ENCODE peak calls at places on chromosomes 6 and 20, in four cellular contexts. B, H, K and D are unnamed samples.

GRCh38 chr20:22346716-22347115 is 237.7 kb downstream of the FOXA2 start:
- DNase-seq in B (no peak), H (no peak), K (no peak), D (no peak)

GRCh38 chr20:40481337-40481736 is 207.7 kb downstream of the MAFB start:
- DNase-seq in B (no peak), H (no peak), K (no peak), D (no peak)

GRCh38 chr6:42689371-42689770 is 33.0 kb downstream of the PRPH2 start:
- DNase-seq in B (no peak), H (no peak), K (no peak), D (no peak)

GRCh38 chr20:25073544-25073943 is 8.4 kb downstream of the VSX1 start:
- DNase-seq in B (peak; percentile 26), H (no peak), K (peak; percentile 37), D (no peak)

GRCh38 chr20:44404204-44405181 is 49.0 kb downstream of the HNF4A start:
- DNase-seq in B (no peak), H (no peak), K (no peak), D (no peak)

GRCh38 chr6:104789770-104790190 is 69.9 kb downstream of the HACE1 start:
- DNase-seq in B (no peak), H (peak; percentile 9), K (no peak), D (no peak)

GRCh38 chr6:163180874-163181541 is 233.5 kb upstream of the QKI start:
- DNase-seq in B (peak; percentile 23), H (peak; percentile 51), K (peak; percentile 70), D (no peak)

GRCh38 chr6:19452495-19452894 is 384.7 kb upstream of the ID4 start:
- DNase-seq in B (no peak), H (no peak), K (no peak), D (no peak)

GRCh38 chr6:90397929-90398674 is 101.5 kb upstream of the BACH2 start:
- DNase-seq in B (no peak), H (no peak), K (no peak), D (no peak)

GRCh38 chr6:15523679-15524630 is 138.9 kb downstream of the DTNBP1 start:
- DNase-seq in B (no peak), H (no peak), K (peak; percentile 57), D (no peak)

GRCh38 chr6:1263850-1264377 is 48.0 kb upstream of the FOXQ1 start:
- DNase-seq in B (no peak), H (no peak), K (no peak), D (no peak)

GRCh38 chr6:111474771-111475170 is 8.2 kb downstream of the REV3L start:
- DNase-seq in B (no peak), H (no peak), K (no peak), D (no peak)

GRCh38 chr6:89843070-89843469 is 13.4 kb downstream of the CASP8AP2 start:
- DNase-seq in B (no peak), H (no peak), K (no peak), D (no peak)

GRCh38 chr6:71608646-71609045 is 277.7 kb upstream of the RIMS1 start:
- DNase-seq in B (no peak), H (no peak), K (no peak), D (no peak)

GRCh38 chr6:157273756-157274088 is 49.6 kb downstream of the TMEM242 start:
- DNase-seq in B (peak; percentile 89), H (peak; percentile 70), K (no peak), D (no peak)

GRCh38 chr20:60528141-60528540 is 569.9 kb downstream of the CDH26 start:
- DNase-seq in B (no peak), H (no peak), K (no peak), D (no peak)

GRCh38 chr6:71190809-71191208 is 97.8 kb upstream of the OGFRL1 start:
- DNase-seq in B (no peak), H (no peak), K (no peak), D (no peak)

GRCh38 chr20:43691928-43692524 is 25.1 kb downstream of the MYBL2 start:
- DNase-seq in B (peak; percentile 72), H (peak; percentile 64), K (peak; percentile 78), D (no peak)

GRCh38 chr6:116220172-116220571 is 33.7 kb downstream of the TSPYL4 start:
- DNase-seq in B (no peak), H (no peak), K (no peak), D (no peak)

GRCh38 chr6:30463651-30464618 is 25.4 kb upstream of the HLA-E start:
- DNase-seq in B (no peak), H (no peak), K (no peak), D (peak; percentile 15)

GRCh38 chr6:34370371-34370770 is 22.1 kb downstream of the NUDT3 start:
- DNase-seq in B (no peak), H (no peak), K (no peak), D (no peak)

GRCh38 chr6:133815313-133815712 is 73.6 kb upstream of the TCF21 start:
- DNase-seq in B (no peak), H (no peak), K (no peak), D (no peak)

GRCh38 chr6:45001663-45002062 is 326.5 kb upstream of the RUNX2 start:
- DNase-seq in B (no peak), H (no peak), K (no peak), D (peak; percentile 52)

GRCh38 chr20:44454301-44454963 is 21.2 kb upstream of the TTPAL start:
- DNase-seq in B (no peak), H (no peak), K (no peak), D (no peak)

GRCh38 chr20:24160563-24161355 is 172.2 kb upstream of the GGTLC1 start:
- DNase-seq in B (peak; percentile 17), H (peak; percentile 57), K (peak; percentile 65), D (no peak)

GRCh38 chr20:3328501-3328900 is 79.0 kb downstream of the DNAAF9 start:
- DNase-seq in B (no peak), H (no peak), K (no peak), D (no peak)

GRCh38 chr6:13267142-13267621 is 61.2 kb downstream of the TBC1D7 start:
- DNase-seq in B (no peak), H (no peak), K (no peak), D (no peak)

GRCh38 chr20:3808544-3808943 is 11.8 kb upstream of the AP5S1 start:
- DNase-seq in B (no peak), H (no peak), K (no peak), D (no peak)

DNA sequence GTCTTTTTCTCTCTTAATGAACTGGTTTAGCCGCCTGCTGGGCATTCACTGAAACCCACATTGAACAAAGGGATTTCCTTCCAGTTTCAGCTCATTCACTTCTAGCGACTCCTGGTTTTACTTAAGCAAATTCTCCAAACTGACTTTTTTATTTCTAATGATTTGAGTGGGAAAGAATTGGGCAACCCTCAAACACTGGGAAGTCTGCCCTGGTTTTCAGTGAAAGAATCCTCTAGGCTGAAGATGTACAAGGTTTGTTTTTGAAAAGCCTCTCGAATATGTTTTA is 45.5 kb downstream of the PLAGL1 start:
- DNase-seq in B (no peak), H (no peak), K (no peak), D (no peak)
- TF ChIP-seq CTCF in B (peak; percentile 17), H (no peak), K (no peak), D (no peak)

DNA sequence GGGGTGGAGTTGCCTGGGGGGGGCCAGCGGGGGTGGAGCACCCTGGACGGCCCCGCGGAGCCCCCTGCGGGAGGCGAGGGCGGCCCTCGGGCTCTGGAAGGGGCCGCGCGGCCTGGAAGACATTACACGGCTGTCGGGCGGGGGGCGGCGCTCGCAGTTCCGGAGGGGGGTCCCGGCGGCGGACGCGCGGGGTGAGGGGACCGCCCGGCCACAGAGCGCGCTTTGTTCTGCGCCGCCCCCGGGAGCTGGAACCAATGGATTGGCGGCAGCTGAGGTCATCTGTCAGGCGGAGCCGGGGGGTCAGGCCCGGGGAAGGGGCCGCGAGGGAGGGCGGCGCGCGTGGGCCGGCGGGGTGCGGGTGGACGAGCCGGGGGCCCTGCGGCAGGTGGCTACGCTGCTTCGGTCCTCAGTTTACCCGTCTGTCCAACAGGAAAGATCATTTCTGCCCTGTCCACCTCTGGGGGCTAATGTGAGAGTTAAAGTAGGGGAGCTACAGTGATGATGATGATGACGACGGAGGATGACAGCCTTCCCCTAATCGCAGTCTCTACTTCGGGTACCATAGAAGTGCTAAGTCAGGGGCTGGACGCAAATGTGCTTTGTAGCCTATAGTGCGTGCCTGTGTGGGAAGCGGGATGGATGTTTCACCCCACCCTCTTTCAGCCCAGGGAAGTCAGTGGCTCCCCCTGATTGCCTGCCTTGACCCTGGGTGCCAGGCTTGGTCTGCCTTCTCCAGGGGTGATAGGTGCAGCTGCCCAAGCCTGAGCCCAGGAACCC is 10.4 kb downstream of the SRXN1 start:
- DNase-seq in B (peak; percentile 59), H (no peak), K (no peak), D (no peak)
- H3K27ac ChIP-seq in B (peak overlapping the region; percentile 49), H (peak overlapping the region; percentile 68), K (no peak overlapping the region), D (no peak overlapping the region)

GRCh38 chr20:12318043-12318442 is 400.4 kb downstream of the BTBD3 start:
- DNase-seq in B (no peak), H (no peak), K (no peak), D (no peak)
- TF ChIP-seq CHD2 in B (no peak), H (no peak), K (no peak), D (no peak)

GRCh38 chr6:166949533-166950442 is 6.6 kb downstream of the RNASET2 start:
- DNase-seq in B (no peak), H (no peak), K (no peak), D (no peak)

GRCh38 chr6:166952567-166953464 is 3.5 kb downstream of the RNASET2 start:
- DNase-seq in B (no peak), H (no peak), K (no peak), D (no peak)

GRCh38 chr6:166950443-166950821 is 5.9 kb downstream of the RNASET2 start:
- DNase-seq in B (no peak), H (no peak), K (no peak), D (no peak)

GRCh38 chr6:166952122-166952521 is 4.2 kb downstream of the RNASET2 start:
- DNase-seq in B (no peak), H (no peak), K (no peak), D (no peak)

GRCh38 chr6:166951670-166952060 is 4.7 kb downstream of the RNASET2 start:
- DNase-seq in B (no peak), H (no peak), K (no peak), D (no peak)
- TF ChIP-seq CTCF in B (no peak), H (no peak), K (no peak), D (no peak)

GRCh38 chr6:53604623-53605190 is 59.8 kb upstream of the GCLC start:
- DNase-seq in B (no peak), H (no peak), K (no peak), D (no peak)
- H3K27ac ChIP-seq in B (no peak overlapping the region), H (peak overlapping the region; percentile 58), K (no peak overlapping the region), D (no peak overlapping the region)

DNA sequence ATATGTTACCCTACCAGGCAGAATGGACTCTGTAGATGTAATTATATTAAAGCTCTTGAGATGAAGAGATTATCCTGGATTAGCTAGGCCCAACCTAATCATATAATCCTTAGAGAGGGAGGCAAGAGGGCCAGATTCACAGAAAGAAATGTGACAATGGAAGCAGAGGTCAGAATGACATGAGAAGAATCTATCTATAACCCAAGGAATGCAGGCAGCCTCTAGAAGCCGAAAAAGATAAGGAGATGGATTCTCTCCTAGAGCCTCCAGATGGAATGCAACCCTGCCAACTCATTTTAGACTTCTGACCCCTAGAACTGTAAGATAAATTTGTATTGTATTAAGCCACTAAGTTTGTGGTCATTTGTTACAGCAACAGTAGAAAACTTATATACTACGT is 12.3 kb downstream of the PXT1 start:
- DNase-seq in B (no peak), H (no peak), K (no peak), D (no peak)
- TF ChIP-seq CHD2 in B (no peak), H (no peak), K (no peak), D (no peak)

GRCh38 chr6:84688187-84688878 is 76.1 kb downstream of the TBX18 start:
- DNase-seq in B (no peak), H (no peak), K (no peak), D (no peak)
- TF ChIP-seq CTCF in B (no peak), H (no peak), K (no peak), D (no peak)